ENCODE peak calls at places on chromosomes 2 and 18, in eight cellular contexts. One of them, this sample, is unnamed.

GRCh38 chr2:102317715-102318114 is 6.4 kb downstream of the IL1RL1 start:
- DNase-seq in germinal center: no peak
- DNase-seq in GM13977: no peak
- DNase-seq in globus pallidus: no peak
- DNase-seq in GM10248: no peak
- DNase-seq in ovary: no peak
- DNase-seq in T-helper 17 cell: no peak
- DNase-seq in HuH-7.5: no peak
- DNase-seq in this sample: no peak

GRCh38 chr2:145764631-145765030 is 1244.7 kb upstream of the ZEB2 start:
- DNase-seq in HuH-7.5: no peak
- DNase-seq in globus pallidus: no peak
- DNase-seq in ovary: peak; percentile 58
- DNase-seq in T-helper 17 cell: no peak
- DNase-seq in germinal center: no peak
- DNase-seq in GM10248: no peak
- DNase-seq in GM13977: no peak
- DNase-seq in this sample: no peak

GRCh38 chr2:20684581-20685063 is 17.7 kb downstream of the GDF7 start:
- DNase-seq in HuH-7.5: no peak
- DNase-seq in T-helper 17 cell: no peak
- DNase-seq in GM10248: no peak
- DNase-seq in germinal center: no peak
- DNase-seq in ovary: no peak
- DNase-seq in globus pallidus: no peak
- DNase-seq in GM13977: no peak
- DNase-seq in this sample: no peak

GRCh38 chr2:55616509-55617159 is 788 bp downstream of the PPP4R3B start:
- DNase-seq in HuH-7.5: peak; percentile 23
- DNase-seq in GM13977: peak; percentile 31
- DNase-seq in germinal center: peak; percentile 50
- DNase-seq in T-helper 17 cell: peak; percentile 35
- DNase-seq in GM10248: peak; percentile 34
- DNase-seq in ovary: peak; percentile 18
- DNase-seq in globus pallidus: no peak
- DNase-seq in this sample: peak; percentile 17

GRCh38 chr18:25661836-25662235 is 309.9 kb upstream of the ZNF521 start:
- DNase-seq in globus pallidus: no peak
- DNase-seq in germinal center: no peak
- DNase-seq in GM10248: no peak
- DNase-seq in HuH-7.5: no peak
- DNase-seq in GM13977: no peak
- DNase-seq in T-helper 17 cell: no peak
- DNase-seq in ovary: no peak
- DNase-seq in this sample: no peak

GRCh38 chr18:21997207-21998143 is 171.9 kb upstream of the GATA6 start:
- DNase-seq in globus pallidus: peak; percentile 17
- DNase-seq in GM10248: peak; percentile 67
- DNase-seq in T-helper 17 cell: no peak
- DNase-seq in GM13977: peak; percentile 74
- DNase-seq in ovary: peak; percentile 38
- DNase-seq in germinal center: peak; percentile 42
- DNase-seq in HuH-7.5: no peak
- DNase-seq in this sample: no peak

GRCh38 chr18:21599585-21600525 is 649 bp downstream of the ESCO1 start:
- DNase-seq in germinal center: peak; percentile 74
- DNase-seq in globus pallidus: no peak
- DNase-seq in GM13977: peak; percentile 66
- DNase-seq in GM10248: peak; percentile 66
- DNase-seq in T-helper 17 cell: no peak
- DNase-seq in HuH-7.5: peak; percentile 67
- DNase-seq in ovary: peak; percentile 56
- DNase-seq in this sample: peak; percentile 49

GRCh38 chr2:98512699-98513098 is 68.0 kb downstream of the INPP4A start:
- DNase-seq in T-helper 17 cell: no peak
- DNase-seq in GM10248: no peak
- DNase-seq in HuH-7.5: no peak
- DNase-seq in globus pallidus: no peak
- DNase-seq in germinal center: no peak
- DNase-seq in ovary: no peak
- DNase-seq in GM13977: no peak
- DNase-seq in this sample: no peak

GRCh38 chr18:51278045-51278649 is 80.7 kb upstream of the MEX3C start:
- DNase-seq in GM13977: peak; percentile 17
- DNase-seq in germinal center: peak; percentile 21
- DNase-seq in HuH-7.5: no peak
- DNase-seq in ovary: no peak
- DNase-seq in globus pallidus: peak; percentile 67
- DNase-seq in T-helper 17 cell: no peak
- DNase-seq in GM10248: no peak
- DNase-seq in this sample: no peak

GRCh38 chr18:21602302-21602592 is 1.7 kb upstream of the ESCO1 start:
- DNase-seq in germinal center: peak; percentile 24
- DNase-seq in T-helper 17 cell: no peak
- DNase-seq in GM13977: peak; percentile 32
- DNase-seq in HuH-7.5: no peak
- DNase-seq in GM10248: peak; percentile 39
- DNase-seq in globus pallidus: peak; percentile 38
- DNase-seq in ovary: no peak
- DNase-seq in this sample: no peak

GRCh38 chr2:20212871-20213503 is 11.9 kb downstream of the SDC1 start:
- DNase-seq in germinal center: no peak
- DNase-seq in globus pallidus: no peak
- DNase-seq in GM10248: no peak
- DNase-seq in GM13977: no peak
- DNase-seq in HuH-7.5: no peak
- DNase-seq in T-helper 17 cell: no peak
- DNase-seq in ovary: peak; percentile 65
- DNase-seq in this sample: no peak

GRCh38 chr2:4674007-4674406 is 970.6 kb downstream of the DCDC2C start:
- DNase-seq in globus pallidus: no peak
- DNase-seq in GM10248: no peak
- DNase-seq in GM13977: no peak
- DNase-seq in germinal center: no peak
- DNase-seq in HuH-7.5: no peak
- DNase-seq in T-helper 17 cell: no peak
- DNase-seq in ovary: no peak
- DNase-seq in this sample: no peak

GRCh38 chr2:228065686-228066085 is 115.8 kb downstream of the SPHKAP start:
- DNase-seq in HuH-7.5: no peak
- DNase-seq in GM10248: no peak
- DNase-seq in T-helper 17 cell: no peak
- DNase-seq in ovary: no peak
- DNase-seq in GM13977: no peak
- DNase-seq in globus pallidus: no peak
- DNase-seq in germinal center: no peak
- DNase-seq in this sample: no peak

GRCh38 chr2:219273887-219274391 is 5.2 kb upstream of the DNAJB2 start:
- DNase-seq in GM10248: no peak
- DNase-seq in germinal center: no peak
- DNase-seq in ovary: no peak
- DNase-seq in HuH-7.5: no peak
- DNase-seq in T-helper 17 cell: no peak
- DNase-seq in GM13977: no peak
- DNase-seq in globus pallidus: no peak
- DNase-seq in this sample: no peak

GRCh38 chr2:74850816-74851566 is 17.1 kb downstream of the HK2 start:
- DNase-seq in germinal center: no peak
- DNase-seq in ovary: no peak
- DNase-seq in T-helper 17 cell: no peak
- DNase-seq in HuH-7.5: no peak
- DNase-seq in GM10248: no peak
- DNase-seq in globus pallidus: no peak
- DNase-seq in GM13977: no peak
- DNase-seq in this sample: no peak

GRCh38 chr2:46460991-46461715 is 18.2 kb upstream of the TMEM247 start:
- DNase-seq in ovary: peak; percentile 86
- DNase-seq in GM10248: peak; percentile 71
- DNase-seq in HuH-7.5: peak; percentile 43
- DNase-seq in T-helper 17 cell: peak; percentile 50
- DNase-seq in globus pallidus: peak; percentile 83
- DNase-seq in GM13977: peak; percentile 67
- DNase-seq in germinal center: peak; percentile 64
- DNase-seq in this sample: peak; percentile 58